ENCODE peak calls at places on chromosome X, in nine cellular contexts. L is right atrium auricular region, R is upper lobe of left lung, S is cardiac muscle cell, M is colonic mucosa, O is lower lobe of right lung, H is aorta, A is right cardiac atrium, E is A549. W is an unnamed sample.

GRCh38 chrX:104913348-104913747 is 307.1 kb downstream of the TEX13A start:
- DNase-seq in S (peak; percentile 81), H (no peak), L (no peak), O (no peak), M (no peak), A (no peak), R (no peak), E (no peak), W (no peak)

GRCh38 chrX:17470136-17470535 is 95.1 kb downstream of the NHS start:
- DNase-seq in A (no peak), H (no peak), M (no peak), R (no peak), S (no peak), L (no peak), E (no peak), O (no peak), W (no peak)

GRCh38 chrX:8323356-8323755 is 141.3 kb upstream of the VCX3B start:
- DNase-seq in L (no peak), S (no peak), H (no peak), M (no peak), R (no peak), O (no peak), E (no peak), A (no peak), W (no peak)

GRCh38 chrX:100969408-100969807 is at the start of gene ARL13A:
- DNase-seq in O (no peak), E (no peak), H (no peak), R (no peak), A (no peak), M (no peak), L (no peak), S (no peak), W (no peak)

GRCh38 chrX:38675856-38676255 is 114.5 kb downstream of the TSPAN7 start:
- DNase-seq in H (no peak), O (no peak), E (no peak), R (no peak), A (no peak), M (no peak), S (no peak), L (no peak), W (no peak)

GRCh38 chrX:14670819-14671218 is 141.5 kb downstream of the GLRA2 start:
- DNase-seq in A (no peak), H (no peak), S (no peak), O (no peak), L (no peak), R (no peak), E (no peak), M (no peak), W (no peak)

GRCh38 chrX:107628662-107629532 is 587 bp downstream of the PRPS1 start:
- DNase-seq in A (no peak), E (peak; percentile 64), H (no peak), L (no peak), R (peak; percentile 41), M (peak; percentile 31), O (peak; percentile 46), S (peak; percentile 64), W (peak; percentile 43)

GRCh38 chrX:23317799-23318724 is 16.6 kb upstream of the PTCHD1 start:
- DNase-seq in S (peak; percentile 46), M (peak; percentile 22), L (no peak), E (peak; percentile 15), O (no peak), H (no peak), A (no peak), R (peak; percentile 57), W (peak; percentile 0)

GRCh38 chrX:54447461-54447860 is 7.3 kb downstream of the TSR2 start:
- DNase-seq in L (no peak), M (no peak), S (peak; percentile 5), H (no peak), E (peak; percentile 14), O (no peak), R (no peak), A (no peak), W (no peak)

GRCh38 chrX:39953879-39954278 is 143.9 kb downstream of the BCOR start:
- DNase-seq in E (peak; percentile 69), R (peak; percentile 91), H (peak; percentile 69), A (peak; percentile 58), M (peak; percentile 89), L (no peak), O (peak; percentile 86), S (peak; percentile 41), W (no peak)

GRCh38 chrX:19344661-19345060 is 934 bp downstream of the PDHA1 start:
- DNase-seq in A (no peak), R (no peak), H (no peak), E (no peak), O (no peak), M (no peak), L (no peak), S (no peak), W (no peak)

GRCh38 chrX:40153335-40154221 is 55.8 kb upstream of the BCOR start:
- DNase-seq in O (peak; percentile 65), H (peak; percentile 71), L (no peak), S (peak; percentile 68), A (peak; percentile 50), R (peak; percentile 77), E (peak; percentile 35), M (peak; percentile 71), W (peak; percentile 10)

DNA sequence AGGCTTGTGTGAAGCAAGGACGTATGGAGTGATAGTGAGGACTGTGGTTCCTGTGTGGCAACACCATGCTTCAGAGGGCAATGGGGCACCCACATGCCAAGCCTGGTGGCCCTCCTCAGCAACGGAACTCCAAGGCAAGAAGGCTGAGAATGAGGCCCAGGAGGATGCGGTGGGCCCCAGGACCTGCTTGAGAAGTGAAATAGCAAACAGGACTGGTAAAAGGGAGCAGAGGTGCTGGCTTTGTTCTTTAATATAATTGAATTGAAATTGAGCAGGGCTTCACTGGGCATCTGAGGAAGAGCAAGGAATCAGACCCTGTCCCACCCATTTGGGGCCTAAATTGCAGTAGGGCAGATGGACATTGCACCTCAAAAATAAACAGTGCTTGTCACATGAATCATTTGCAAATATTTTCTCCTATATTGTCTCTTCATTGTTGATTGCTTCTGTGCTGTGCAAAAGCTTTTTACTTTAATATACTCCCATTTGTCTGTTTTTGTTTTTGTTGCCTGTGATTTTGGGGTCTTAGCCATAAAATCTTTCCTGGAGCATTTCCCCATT is 2.3 kb downstream of the TMEM187 start:
- DNase-seq in L (no peak), O (no peak), R (no peak), M (no peak), H (no peak), E (no peak), S (no peak), A (no peak), W (no peak)
- H3K27ac ChIP-seq in L (peak overlapping the region; percentile 99), O (peak overlapping the region; percentile 99), R (peak overlapping the region; percentile 100), M (peak overlapping the region; percentile 98), H (peak overlapping the region; percentile 3), E (peak overlapping the region; percentile 99), S (no peak overlapping the region), A (peak overlapping the region; percentile 7), W (no peak overlapping the region)

GRCh38 chrX:134735015-134735414 is 76.7 kb upstream of the PLAC1 start:
- DNase-seq in R (no peak), O (no peak), S (no peak), E (no peak), A (no peak), H (no peak), M (no peak), L (no peak), W (no peak)
- H3K27ac ChIP-seq in R (no peak overlapping the region), O (no peak overlapping the region), S (peak overlapping the region; percentile 74), E (peak overlapping the region; percentile 47), A (no peak overlapping the region), H (no peak overlapping the region), M (no peak overlapping the region), L (no peak overlapping the region), W (no peak overlapping the region)

GRCh38 chrX:48574270-48575266 is at the start of gene RBM3:
- DNase-seq in R (peak; percentile 89), E (peak; percentile 86), M (peak; percentile 94), O (peak; percentile 94), H (peak; percentile 96), L (peak; percentile 93), A (peak; percentile 94), S (peak; percentile 84), W (peak; percentile 71)

GRCh38 chrX:48575642-48576041 is 1.4 kb downstream of the RBM3 start:
- DNase-seq in L (no peak), O (no peak), M (no peak), S (no peak), E (no peak), R (no peak), H (no peak), A (no peak), W (no peak)

GRCh38 chrX:48573690-48574269 is 504 bp upstream of the RBM3 start:
- DNase-seq in M (peak; percentile 28), L (peak; percentile 68), R (no peak), H (peak; percentile 66), O (peak; percentile 46), S (no peak), A (peak; percentile 72), E (peak; percentile 22), W (no peak)

GRCh38 chrX:48569958-48570357 is 4.3 kb upstream of the RBM3 start:
- DNase-seq in M (no peak), S (no peak), E (no peak), O (no peak), L (no peak), R (no peak), A (no peak), H (no peak), W (no peak)
- H3K27ac ChIP-seq in M (no peak overlapping the region), S (no peak overlapping the region), E (no peak overlapping the region), O (no peak overlapping the region), L (no peak overlapping the region), R (no peak overlapping the region), A (no peak overlapping the region), H (no peak overlapping the region), W (no peak overlapping the region)

GRCh38 chrX:103256651-103257050 is 1.7 kb upstream of the TCEAL8 start:
- DNase-seq in M (no peak), E (no peak), S (no peak), H (no peak), A (no peak), L (no peak), O (no peak), R (no peak), W (no peak)

GRCh38 chrX:103254171-103254824 is 657 bp downstream of the TCEAL8 start:
- DNase-seq in L (no peak), H (peak; percentile 62), R (peak; percentile 66), A (peak; percentile 55), O (peak; percentile 65), E (no peak), S (peak; percentile 90), M (peak; percentile 59), W (no peak)

GRCh38 chrX:103253608-103254007 is 1.3 kb downstream of the TCEAL8 start:
- DNase-seq in R (no peak), L (no peak), M (no peak), S (no peak), H (no peak), E (no peak), A (no peak), O (no peak), W (no peak)

GRCh38 chrX:103258275-103258674 is 3.3 kb upstream of the TCEAL8 start:
- DNase-seq in M (no peak), O (no peak), R (no peak), S (no peak), A (no peak), H (no peak), E (no peak), L (no peak), W (no peak)

DNA sequence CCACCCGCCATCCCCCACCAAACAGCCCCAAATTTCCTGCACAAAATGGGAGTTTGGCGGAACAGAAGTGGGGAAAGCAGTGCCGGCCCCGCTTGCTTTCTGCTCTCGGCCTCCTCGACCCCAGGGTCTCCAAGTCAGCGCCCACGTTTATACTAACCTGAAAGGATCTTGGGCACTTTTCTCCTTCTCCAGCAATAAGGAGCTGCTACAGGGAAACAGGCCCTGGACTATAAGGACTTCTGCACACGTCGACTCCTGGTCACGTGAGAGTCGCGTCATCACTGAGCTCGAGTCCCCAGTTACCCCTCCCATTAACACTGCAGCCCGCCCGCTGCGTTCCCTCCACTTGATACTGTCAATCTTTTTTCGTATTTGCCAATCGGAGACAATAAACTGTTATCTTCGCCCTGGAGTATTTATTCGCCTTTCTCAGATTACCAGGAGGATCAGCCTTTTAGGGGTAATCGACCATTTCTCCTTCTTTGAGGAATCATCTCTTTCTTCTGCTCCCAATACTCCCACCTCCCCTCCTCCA is at the start of gene TCEAL8:
- DNase-seq in M (peak; percentile 80), A (peak; percentile 84), O (peak; percentile 89), R (peak; percentile 89), L (peak; percentile 88), E (peak; percentile 58), H (peak; percentile 90), S (peak; percentile 94), W (peak; percentile 75)
- H3K27ac ChIP-seq in M (peak within 1 kb of the TSS; percentile 60), A (peak within 1 kb of the TSS; percentile 99), O (peak within 1 kb of the TSS; percentile 81), R (peak within 1 kb of the TSS; percentile 86), L (peak within 1 kb of the TSS; percentile 95), E (peak within 1 kb of the TSS; percentile 89), H (peak within 1 kb of the TSS; percentile 76), S (peak within 1 kb of the TSS; percentile 95), W (peak within 1 kb of the TSS; percentile 87)

W was measured in substantia nigra.